ENCODE peak calls at places on chromosomes 3 and 15, in four cellular contexts. H is transverse colon, X is tibial nerve, V is thyroid gland. T is an unnamed sample.

GRCh38 chr15:85504739-85505676 is 124.6 kb downstream of the AKAP13 start:
- DNase-seq in X (no peak), H (peak; percentile 46), V (peak; percentile 49), T (peak; percentile 73)

GRCh38 chr3:32734756-32735155 is 49.8 kb downstream of the CNOT10 start:
- DNase-seq in V (no peak), H (no peak), X (no peak), T (no peak)

GRCh38 chr3:100954199-100954935 is 38.9 kb downstream of the ABI3BP start:
- DNase-seq in H (no peak), X (no peak), V (no peak), T (no peak)

GRCh38 chr3:175728566-175728965 is 869.4 kb downstream of the NAALADL2 start:
- DNase-seq in X (no peak), V (no peak), H (no peak), T (no peak)

GRCh38 chr3:123447416-123447748 is 1.5 kb downstream of the ADCY5 start:
- DNase-seq in H (no peak), V (no peak), X (no peak), T (no peak)

GRCh38 chr3:9809239-9809614 is 835 bp upstream of the TTLL3 start:
- DNase-seq in H (peak; percentile 49), V (peak; percentile 15), X (no peak), T (no peak)

GRCh38 chr15:69224383-69224782 is 63.9 kb downstream of the GLCE start:
- DNase-seq in H (peak; percentile 73), X (no peak), V (peak; percentile 4), T (no peak)

GRCh38 chr15:58462973-58463663 is 31.3 kb downstream of the LIPC start:
- DNase-seq in X (no peak), H (no peak), V (no peak), T (no peak)

GRCh38 chr15:37253877-37254276 is 153.5 kb upstream of the MEIS2 start:
- DNase-seq in H (no peak), V (no peak), X (no peak), T (no peak)

GRCh38 chr15:69476704-69477473 is 24.3 kb downstream of the RPLP1 start:
- DNase-seq in V (no peak), X (no peak), H (no peak), T (no peak)

GRCh38 chr3:36461588-36461987 is 81.3 kb downstream of the STAC start:
- DNase-seq in H (no peak), V (no peak), X (no peak), T (no peak)

GRCh38 chr3:41202834-41203345 is 3.6 kb downstream of the CTNNB1 start:
- DNase-seq in V (peak; percentile 63), X (no peak), H (no peak), T (no peak)

GRCh38 chr3:160006282-160007163 is 17.9 kb downstream of the IL12A start:
- DNase-seq in H (peak; percentile 61), X (no peak), V (peak; percentile 58), T (peak; percentile 72)

GRCh38 chr15:96047255-96047931 is 283.1 kb upstream of the NR2F2 start:
- DNase-seq in H (no peak), X (no peak), V (no peak), T (no peak)

GRCh38 chr3:128485283-128486156 is 7.5 kb downstream of the GATA2 start:
- DNase-seq in H (no peak), V (no peak), X (no peak), T (no peak)
- TF ChIP-seq POLR2A in H (no peak), V (no peak), X (no peak), T (no peak)

DNA sequence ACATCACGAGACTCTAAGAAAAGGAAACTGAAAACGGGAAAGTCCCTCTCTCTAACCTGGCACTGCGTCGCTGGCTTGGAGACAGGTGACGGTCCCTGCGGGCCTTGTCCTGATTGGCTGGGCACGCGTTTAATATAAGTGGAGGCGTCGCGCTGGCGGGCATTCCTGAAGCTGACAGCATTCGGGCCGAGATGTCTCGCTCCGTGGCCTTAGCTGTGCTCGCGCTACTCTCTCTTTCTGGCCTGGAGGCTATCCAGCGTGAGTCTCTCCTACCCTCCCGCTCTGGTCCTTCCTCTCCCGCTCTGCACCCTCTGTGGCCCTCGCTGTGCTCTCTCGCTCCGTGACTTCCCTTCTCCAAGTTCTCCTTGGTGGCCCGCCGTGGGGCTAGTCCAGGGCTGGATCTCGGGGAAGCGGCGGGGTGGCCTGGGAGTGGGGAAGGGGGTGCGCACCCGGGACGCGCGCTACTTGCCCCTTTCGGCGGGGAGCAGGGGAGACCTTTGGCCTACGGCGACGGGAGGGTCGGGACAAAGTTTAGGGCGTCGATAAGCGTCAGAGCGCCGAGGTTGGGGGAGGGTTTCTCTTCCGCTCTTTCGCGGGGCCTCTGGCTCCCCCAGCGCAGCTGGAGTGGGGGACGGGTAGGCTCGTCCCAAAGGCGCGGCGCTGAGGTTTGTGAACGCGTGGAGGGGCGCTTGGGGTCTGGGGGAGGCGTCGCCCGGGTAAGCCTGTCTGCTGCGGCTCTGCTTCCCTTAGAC is at the start of gene B2M:
- DNase-seq in X (peak; percentile 99), H (peak; percentile 97), V (peak; percentile 95), T (peak; percentile 99)
- TF ChIP-seq POLR2A in X (peak; percentile 98), H (peak; percentile 100), V (peak; percentile 97), T (peak; percentile 99)

DNA sequence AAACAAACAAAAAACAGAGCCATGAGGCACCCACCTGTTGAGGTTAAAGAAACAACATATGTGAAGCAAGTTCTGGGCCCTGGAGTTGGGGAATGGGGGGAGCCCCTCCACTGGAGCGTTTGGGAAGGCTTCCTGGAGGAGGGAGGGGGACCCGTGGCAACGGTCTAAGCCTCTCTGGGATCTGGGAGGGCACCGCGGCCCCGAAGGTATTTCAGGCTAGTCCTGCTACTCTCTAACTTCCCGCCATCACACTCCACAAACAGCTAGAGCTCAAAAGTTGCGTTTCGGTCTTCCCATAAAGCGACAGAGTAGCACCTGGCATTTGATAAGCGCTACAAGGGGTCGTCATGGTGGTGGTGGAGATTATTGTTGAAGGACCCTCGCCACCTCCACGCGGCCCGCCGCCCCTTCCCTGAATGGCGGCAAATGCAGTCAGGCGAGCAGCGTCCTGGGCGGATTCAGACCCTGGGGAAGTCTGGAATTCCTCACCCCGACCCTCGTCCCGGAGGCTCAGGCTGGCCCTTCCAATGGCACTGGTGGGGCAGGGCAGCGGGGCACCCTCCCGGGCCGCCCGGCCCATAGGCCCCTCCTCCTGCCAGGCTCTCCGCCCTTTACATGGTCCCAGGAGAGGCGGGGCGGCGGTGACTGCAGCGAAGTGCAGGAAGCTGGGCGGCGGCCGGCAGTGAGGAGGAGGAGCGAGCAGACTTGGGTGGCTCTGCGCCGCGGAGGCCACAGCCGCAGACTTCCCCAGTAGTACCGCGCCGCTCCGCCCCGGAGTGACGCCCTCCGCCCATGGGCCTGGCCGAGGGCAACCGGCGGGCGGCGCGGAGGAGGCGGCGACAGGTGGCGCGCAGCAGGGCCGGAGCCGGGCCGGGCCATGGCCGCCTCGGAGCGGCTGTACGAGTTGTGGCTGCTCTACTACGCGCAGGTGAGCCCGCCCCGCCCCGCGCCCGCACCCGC is at the start of gene NBEAL2:
- DNase-seq in H (peak; percentile 99), V (peak; percentile 97), X (peak; percentile 89), T (peak; percentile 99)
- TF ChIP-seq POLR2A in H (peak; percentile 90), V (no peak), X (no peak), T (no peak)

DNA sequence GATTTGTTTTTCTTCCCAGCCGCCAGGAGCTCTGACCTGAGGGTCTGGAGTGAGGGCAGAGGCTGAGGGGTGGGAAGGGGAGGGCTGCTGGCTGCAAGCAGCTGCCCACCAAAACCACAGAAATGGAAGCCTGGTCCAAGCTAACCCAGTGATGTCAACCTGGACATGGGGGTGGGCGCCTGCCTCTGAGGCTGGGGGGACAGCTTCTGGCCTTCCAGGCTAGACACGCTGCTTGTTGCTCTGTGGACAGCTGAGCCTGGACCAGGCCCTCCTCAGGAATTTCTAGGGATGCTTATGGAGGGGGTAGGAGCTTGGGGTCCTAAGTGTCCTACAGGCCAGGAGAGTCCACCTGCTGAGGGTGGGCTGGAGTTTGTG is 21.4 kb downstream of the PSTPIP1 start:
- DNase-seq in H (no peak), V (no peak), X (no peak), T (no peak)
- TF ChIP-seq POLR2A in H (no peak), V (no peak), X (no peak), T (no peak)

GRCh38 chr3:50321844-50322385 is 630 bp downstream of the HYAL2 start:
- DNase-seq in V (peak; percentile 44), H (no peak), X (no peak), T (no peak)

GRCh38 chr3:50319872-50320625 is 2.5 kb downstream of the HYAL2 start:
- DNase-seq in H (no peak), X (no peak), V (no peak), T (peak; percentile 18)

GRCh38 chr3:50320853-50321145 is 1.7 kb downstream of the HYAL2 start:
- DNase-seq in H (no peak), X (no peak), V (no peak), T (no peak)

GRCh38 chr3:50322386-50323091 is at the start of gene HYAL2:
- DNase-seq in H (no peak), V (no peak), X (no peak), T (peak; percentile 50)

GRCh38 chr3:50321146-50321843 is 1.2 kb downstream of the HYAL2 start:
- DNase-seq in X (peak; percentile 82), H (peak; percentile 91), V (peak; percentile 90), T (peak; percentile 97)
- TF ChIP-seq POLR2A in X (no peak), H (no peak), V (peak; percentile 17), T (no peak)

GRCh38 chr3:106257172-106257571 is 388.4 kb upstream of the CBLB start:
- DNase-seq in H (no peak), V (no peak), X (no peak), T (no peak)
- TF ChIP-seq POLR2A in H (no peak), V (no peak), X (no peak), T (no peak)

DNA sequence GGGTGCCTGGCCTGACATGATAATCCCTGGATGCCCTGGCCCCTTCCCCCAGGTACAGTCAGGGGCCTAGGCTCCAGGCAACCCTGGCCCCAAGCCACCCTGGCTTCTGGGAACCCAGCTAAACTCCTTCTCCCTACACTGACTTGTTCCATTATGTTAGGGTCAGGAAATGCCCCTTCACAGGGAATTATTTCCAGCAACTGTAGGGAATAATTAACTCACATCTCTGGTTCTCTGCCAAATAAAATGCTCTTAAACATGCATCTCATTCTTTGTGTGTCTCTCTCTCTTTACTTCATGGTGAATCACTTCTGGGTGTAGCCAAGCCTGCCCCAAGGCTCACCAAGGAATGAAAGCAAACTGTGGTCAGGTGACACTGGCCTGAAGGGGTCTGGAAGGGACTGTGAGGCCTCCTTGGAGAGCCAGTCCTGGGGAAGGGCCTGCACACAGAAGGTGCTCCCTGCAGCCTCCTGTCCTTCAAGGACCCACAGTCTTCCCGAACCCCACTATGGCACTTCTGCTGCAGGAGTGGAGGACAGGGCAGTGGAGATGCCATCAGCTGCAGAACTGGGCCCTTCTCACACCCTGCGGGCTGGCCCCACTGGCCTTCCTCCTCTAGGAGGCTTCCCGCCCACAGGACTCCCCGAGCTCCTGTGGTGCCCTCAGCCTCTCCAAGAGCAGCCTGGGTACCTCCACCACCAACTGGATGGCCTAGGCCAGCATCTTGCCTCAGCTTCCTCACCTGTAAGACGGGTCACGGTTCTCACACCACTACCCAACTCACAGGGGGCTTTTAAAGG is 17.6 kb downstream of the TKT start:
- DNase-seq in V (peak; percentile 82), X (no peak), H (peak; percentile 51), T (no peak)
- TF ChIP-seq POLR2A in V (no peak), X (no peak), H (no peak), T (no peak)

GRCh38 chr3:4830586-4830914 is 148.7 kb upstream of the BHLHE40 start:
- DNase-seq in X (no peak), V (no peak), H (no peak), T (no peak)

GRCh38 chr3:4827767-4828166 is 151.5 kb upstream of the BHLHE40 start:
- DNase-seq in X (no peak), H (no peak), V (no peak), T (no peak)

GRCh38 chr3:4826237-4827100 is 152.8 kb upstream of the BHLHE40 start:
- DNase-seq in H (peak; percentile 81), X (peak; percentile 69), V (peak; percentile 83), T (peak; percentile 56)

GRCh38 chr3:4829031-4829394 is 150.2 kb upstream of the BHLHE40 start:
- DNase-seq in H (no peak), V (no peak), X (no peak), T (no peak)

GRCh38 chr3:4828279-4829030 is 150.8 kb upstream of the BHLHE40 start:
- DNase-seq in V (no peak), X (peak; percentile 32), H (no peak), T (peak; percentile 88)
- TF ChIP-seq POLR2A in V (no peak), X (no peak), H (no peak), T (no peak)